ENCODE peak calls at places on chromosomes 5 and 9, in five cellular contexts. N is prostate gland, V is suprapubic skin, T is transverse colon, I is sigmoid colon. O is an unnamed sample. For H3K9me3, the result is how much of the 10 kb centered on the place peaks cover.

GRCh38 chr5:61641748-61642565 is 309.9 kb downstream of the ZSWIM6 start:
- DNase-seq in N (no peak), V (no peak), T (no peak), I (no peak), O (no peak)

GRCh38 chr9:126151671-126152050 is 175.0 kb upstream of the MVB12B start:
- DNase-seq in N (peak), V (peak), T (peak), I (no peak), O (no peak)

GRCh38 chr9:18601956-18602355 is 128.0 kb downstream of the ADAMTSL1 start:
- DNase-seq in N (no peak), V (no peak), T (no peak), I (no peak), O (no peak)

GRCh38 chr9:33162721-33163311 is 4.3 kb downstream of the B4GALT1 start:
- DNase-seq in N (peak), V (peak), T (peak), I (peak), O (no peak)

GRCh38 chr5:163915481-163915961 is 410.1 kb downstream of the MAT2B start:
- DNase-seq in N (no peak), V (no peak), T (peak), I (no peak), O (no peak)

GRCh38 chr9:20170122-20170521 is 381.3 kb upstream of the SLC24A2 start:
- DNase-seq in N (no peak), V (no peak), T (no peak), I (no peak), O (no peak)

GRCh38 chr9:114720296-114720695 is 38.3 kb upstream of the TEX48 start:
- DNase-seq in N (no peak), V (no peak), T (no peak), I (no peak), O (no peak)

GRCh38 chr5:132267166-132267739 is 9.8 kb downstream of the PDLIM4 start:
- DNase-seq in N (no peak), V (no peak), T (no peak), I (no peak), O (no peak)

GRCh38 chr9:94110821-94111252 is 26.6 kb downstream of the PTPDC1 start:
- DNase-seq in N (no peak), V (no peak), T (no peak), I (no peak), O (no peak)

GRCh38 chr5:123871373-123871772 is 359.4 kb downstream of the CSNK1G3 start:
- DNase-seq in N (no peak), V (no peak), T (no peak), I (no peak), O (no peak)

GRCh38 chr5:25405850-25406249 is 761.1 kb upstream of the CDH10 start:
- DNase-seq in N (no peak), V (no peak), T (no peak), I (no peak), O (no peak)

GRCh38 chr9:33137781-33138264 is 29.3 kb downstream of the B4GALT1 start:
- DNase-seq in N (no peak), V (peak), T (no peak), I (peak), O (no peak)

GRCh38 chr5:989961-990530 is 18.6 kb upstream of the NKD2 start:
- DNase-seq in N (no peak), V (peak), T (peak), I (peak), O (peak)

GRCh38 chr9:76704601-76705204 is 59.5 kb upstream of the PCA3 start:
- DNase-seq in N (peak), V (no peak), T (no peak), I (no peak), O (no peak)

GRCh38 chr5:146662229-146662628 is 146.2 kb upstream of the GPR151 start:
- DNase-seq in N (no peak), V (no peak), T (no peak), I (no peak), O (no peak)

GRCh38 chr5:141322261-141322660 is 1.7 kb upstream of the TAF7 start:
- DNase-seq in N (no peak), V (no peak), T (no peak), I (no peak), O (no peak)

GRCh38 chr5:141320225-141321169 is at the start of gene TAF7:
- DNase-seq in N (peak), V (peak), T (peak), I (peak), O (peak)

GRCh38 chr5:141313711-141314110 is 6.9 kb downstream of the TAF7 start:
- DNase-seq in N (no peak), V (no peak), T (no peak), I (no peak), O (no peak)

GRCh38 chr5:141319202-141319601 is 1.4 kb downstream of the TAF7 start:
- DNase-seq in N (no peak), V (no peak), T (no peak), I (no peak), O (no peak)

GRCh38 chr5:141319699-141320098 is 885 bp downstream of the TAF7 start:
- DNase-seq in N (no peak), V (no peak), T (no peak), I (no peak), O (no peak)
- H3K9me3 ChIP-seq in N (under half), V (under half), T (half or more), I (under half), O (half or more)

DNA sequence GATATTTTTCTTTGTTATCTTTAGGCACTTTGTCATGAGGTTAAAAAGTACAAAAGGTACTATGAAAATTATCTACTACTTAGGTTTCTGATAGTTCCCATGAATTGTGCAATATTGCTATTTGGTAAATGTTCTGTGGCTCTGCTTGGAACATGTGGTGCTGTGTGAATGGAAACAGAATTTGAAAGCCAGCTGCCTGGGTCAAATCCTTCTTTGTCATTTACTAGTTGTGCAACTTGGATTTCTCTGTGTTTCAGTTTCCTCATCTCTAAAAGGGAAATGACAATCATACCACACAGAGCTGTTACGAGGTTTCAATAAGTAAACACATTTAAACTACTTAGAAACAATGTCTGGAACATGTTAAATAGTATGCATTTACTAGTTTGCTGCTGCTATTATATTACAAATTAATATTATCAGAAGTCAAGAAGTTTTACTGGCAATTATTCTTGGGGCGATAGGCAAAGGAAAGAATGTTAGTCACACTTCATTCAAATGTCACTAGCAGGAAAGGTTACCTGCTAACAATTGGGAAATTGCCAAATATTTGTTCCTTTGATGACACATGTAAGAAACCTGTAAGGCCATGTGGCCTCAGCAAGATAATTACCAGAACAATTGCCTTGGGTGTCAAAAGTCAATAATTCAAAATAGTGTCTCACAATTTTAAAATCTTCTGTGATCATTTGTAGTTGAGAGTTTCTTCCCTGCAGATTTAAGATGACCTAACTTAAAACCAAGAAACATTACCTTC is 184.8 kb downstream of the KIAA0825 start:
- DNase-seq in N (peak), V (no peak), T (no peak), I (peak), O (peak)
- TF ChIP-seq POLR2AphosphoS5 in N (peak), V (peak), T (no peak), I (peak), O (peak)

GRCh38 chr9:103399535-103399934 is 404.4 kb downstream of the CYLC2 start:
- DNase-seq in N (no peak), V (no peak), T (no peak), I (no peak), O (no peak)

GRCh38 chr9:103397868-103398600 is 402.9 kb downstream of the CYLC2 start:
- DNase-seq in N (peak), V (no peak), T (peak), I (no peak), O (peak)
- H3K9me3 ChIP-seq in N (under half), V (under half), T (under half), I (under half), O (under half)

DNA sequence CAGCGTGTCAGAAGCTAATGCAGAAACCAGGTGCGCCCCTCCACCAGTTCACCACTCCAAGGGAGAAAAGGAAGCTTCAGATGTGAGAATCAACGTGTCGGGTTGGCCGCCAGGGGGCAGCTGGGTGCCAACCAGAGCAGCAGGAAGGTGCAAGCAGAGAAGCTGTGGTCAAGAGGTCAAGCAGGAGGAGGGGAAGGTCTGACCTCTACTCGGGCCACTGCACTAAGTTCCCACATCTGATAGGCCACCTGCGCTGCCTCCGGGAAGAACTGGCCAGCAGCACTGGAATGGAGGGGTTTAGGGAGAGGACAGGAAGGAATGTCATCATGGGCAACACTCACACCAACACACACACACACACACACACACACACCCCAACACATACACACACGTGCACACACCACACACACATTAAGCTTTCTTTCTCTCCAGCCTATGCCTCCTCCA is 31.4 kb downstream of the ANXA6 start:
- DNase-seq in N (peak), V (peak), T (peak), I (peak), O (peak)
- TF ChIP-seq POLR2AphosphoS5 in N (no peak), V (no peak), T (no peak), I (no peak), O (no peak)

O was measured in upper lobe of left lung.